ENCODE peak calls at places on chromosomes 4 and X, in seven cellular contexts. M is aorta; V is activated naive CD4-positive, alpha-beta T cell treated with anti-CD3 and anti-CD28 coated beads, Interleukin-2, amount 50 U/mL, for 72 hours; W is lower leg skin; C is fibroblast of lung; S is stimulated activated CD8-positive, alpha-beta memory T cell treated with anti-CD3 and anti-CD28 coated beads, Interleukin-15, amount 100 ng/mL, for 1 hour; B is NCI-H146. K is an unnamed sample.

GRCh38 chr4:39083164-39083563 is 21.1 kb downstream of the KLHL5 start:
- DNase-seq in V (no peak), M (no peak), S (no peak), B (no peak), W (no peak), C (no peak), K (no peak)

GRCh38 chr4:56728512-56728911 is 47.4 kb upstream of the HOPX start:
- DNase-seq in B (no peak), S (no peak), W (peak), C (peak), M (no peak), V (no peak), K (no peak)

GRCh38 chrX:38484607-38485498 is 76.5 kb upstream of the TSPAN7 start:
- DNase-seq in M (no peak), V (no peak), W (no peak), S (no peak), B (no peak), C (no peak), K (no peak)

GRCh38 chr4:33494150-33494549 is 2750.2 kb downstream of the ARAP2 start:
- DNase-seq in S (no peak), B (no peak), M (no peak), C (peak), V (no peak), W (no peak), K (no peak)

GRCh38 chr4:8046925-8047541 is 107.4 kb upstream of the AFAP1 start:
- DNase-seq in S (no peak), M (no peak), W (no peak), C (no peak), B (no peak), V (no peak), K (no peak)

GRCh38 chr4:152115121-152115520 is 354.3 kb upstream of the GATB start:
- DNase-seq in B (no peak), C (no peak), M (no peak), W (no peak), V (peak), S (no peak), K (no peak)

GRCh38 chrX:48998391-48998790 is 3.7 kb downstream of the GRIPAP1 start:
- DNase-seq in S (no peak), V (no peak), M (no peak), B (no peak), C (no peak), W (no peak), K (no peak)

GRCh38 chr4:7788687-7789425 is 150.8 kb downstream of the AFAP1 start:
- DNase-seq in W (peak), B (no peak), C (no peak), S (no peak), M (no peak), V (no peak), K (no peak)

GRCh38 chr4:134906404-134907023 is 704.9 kb upstream of the PABPC4L start:
- DNase-seq in S (no peak), V (no peak), M (no peak), C (peak), B (no peak), W (no peak), K (no peak)

GRCh38 chrX:1502241-1502640 is 34.7 kb downstream of the P2RY8 start:
- DNase-seq in V (no peak), C (no peak), S (no peak), W (no peak), B (no peak), M (no peak), K (peak)

GRCh38 chrX:1453390-1453783 is 678 bp upstream of the ASMTL start:
- DNase-seq in S (no peak), M (peak), W (no peak), C (no peak), V (no peak), B (no peak), K (peak)